ENCODE peak calls at places on chromosomes 16 and 17, in six cellular contexts. T, H, O, I, Z and N are unnamed samples.

GRCh38 chr17:49993423-49994037 is 1.5 kb downstream of the DLX3 start:
- DNase-seq in T (no peak), H (peak; percentile 71), O (no peak), I (no peak), Z (no peak), N (no peak)

GRCh38 chr17:42704495-42705494 is 22.5 kb downstream of the CNTNAP1 start:
- DNase-seq in T (no peak), H (no peak), O (peak; percentile 94), I (no peak), Z (no peak), N (no peak)

GRCh38 chr17:55689672-55690071 is 33.0 kb downstream of the TMEM100 start:
- DNase-seq in T (no peak), H (no peak), O (no peak), I (no peak), Z (no peak), N (no peak)

GRCh38 chr17:49469831-49470568 is 25.1 kb upstream of the NGFR start:
- DNase-seq in T (peak; percentile 25), H (peak; percentile 51), O (no peak), I (no peak), Z (no peak), N (no peak)

GRCh38 chr17:54280741-54281140 is 458.0 kb downstream of the KIF2B start:
- DNase-seq in T (no peak), H (no peak), O (no peak), I (no peak), Z (no peak), N (no peak)

GRCh38 chr16:50460538-50461399 is 87.4 kb upstream of the NKD1 start:
- DNase-seq in T (no peak), H (no peak), O (no peak), I (peak; percentile 66), Z (no peak), N (no peak)

GRCh38 chr16:58649707-58650106 is 20.1 kb upstream of the CNOT1 start:
- DNase-seq in T (no peak), H (no peak), O (no peak), I (no peak), Z (no peak), N (no peak)

GRCh38 chr17:78664476-78665384 is 87.5 kb upstream of the DNAH17 start:
- DNase-seq in T (no peak), H (no peak), O (no peak), I (peak; percentile 71), Z (no peak), N (no peak)

GRCh38 chr17:62750502-62751349 is 57.4 kb downstream of the MARCHF10 start:
- DNase-seq in T (no peak), H (peak; percentile 61), O (no peak), I (no peak), Z (no peak), N (no peak)

GRCh38 chr16:63568184-63568583 is 1531.9 kb upstream of the CDH8 start:
- DNase-seq in T (no peak), H (no peak), O (no peak), I (no peak), Z (no peak), N (no peak)

GRCh38 chr17:78144146-78144719 is 2.0 kb upstream of the C17orf99 start:
- DNase-seq in T (peak; percentile 37), H (peak; percentile 73), O (no peak), I (no peak), Z (no peak), N (no peak)

GRCh38 chr17:81388612-81389367 is 6.5 kb upstream of the BAHCC1 start:
- DNase-seq in T (no peak), H (peak; percentile 81), O (no peak), I (peak; percentile 53), Z (no peak), N (no peak)
- H3K4me1 ChIP-seq in T (peaks cover 90% of the 10 kb centered on the region), H (peaks cover 19% of the 10 kb centered on the region), O (no peaks in the 10 kb centered on the region), I (peaks cover 79% of the 10 kb centered on the region), Z (peaks cover 49% of the 10 kb centered on the region), N (peaks cover 26% of the 10 kb centered on the region)

GRCh38 chr16:20410153-20410723 is 904 bp downstream of the ACSM5 start:
- DNase-seq in T (no peak), H (no peak), O (no peak), I (no peak), Z (no peak), N (no peak)
- TF ChIP-seq YY1 in T (no peak), H (no peak), O (no peak), I (no peak), Z (no peak), N (no peak)

DNA sequence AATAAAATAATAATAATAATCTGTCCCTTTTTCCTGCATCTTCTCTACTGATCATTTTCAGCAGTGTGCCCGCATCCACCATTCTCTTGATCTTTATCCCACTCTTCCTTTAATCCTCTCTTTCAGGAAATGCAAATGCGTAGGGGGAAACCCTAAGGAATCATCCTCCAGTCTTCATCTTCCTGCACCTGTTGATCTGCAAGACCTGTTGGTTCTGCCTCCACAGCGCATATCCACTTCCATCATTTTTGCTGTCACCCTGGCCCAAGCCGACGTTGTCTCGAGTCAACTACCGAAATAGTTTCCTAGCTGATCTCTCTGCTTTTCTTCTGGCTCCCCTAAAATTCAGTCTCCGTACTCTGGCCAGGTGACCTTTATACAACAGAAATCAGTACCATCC is 24.5 kb downstream of the ADORA2B start:
- DNase-seq in T (no peak), H (no peak), O (no peak), I (no peak), Z (no peak), N (no peak)
- H3K36me3 ChIP-seq in T (peaks cover 9% of the 10 kb centered on the region), H (no peaks in the 10 kb centered on the region), O (no peaks in the 10 kb centered on the region), I (no peaks in the 10 kb centered on the region), Z (peaks cover 38% of the 10 kb centered on the region), N (peaks cover 2% of the 10 kb centered on the region)

GRCh38 chr17:76003915-76004314 is 3.3 kb downstream of the CDK3 start:
- DNase-seq in T (no peak), H (peak; percentile 19), O (no peak), I (no peak), Z (no peak), N (no peak)

GRCh38 chr17:76002100-76002499 is 1.4 kb downstream of the CDK3 start:
- DNase-seq in T (no peak), H (peak; percentile 25), O (no peak), I (no peak), Z (no peak), N (no peak)

GRCh38 chr17:76000016-76000754 is 470 bp upstream of the CDK3 start:
- DNase-seq in T (peak; percentile 92), H (peak; percentile 98), O (no peak), I (peak; percentile 66), Z (peak; percentile 33), N (peak; percentile 46)

GRCh38 chr17:75998327-75998795 is 2.3 kb upstream of the CDK3 start:
- DNase-seq in T (no peak), H (no peak), O (no peak), I (peak; percentile 80), Z (no peak), N (no peak)

DNA sequence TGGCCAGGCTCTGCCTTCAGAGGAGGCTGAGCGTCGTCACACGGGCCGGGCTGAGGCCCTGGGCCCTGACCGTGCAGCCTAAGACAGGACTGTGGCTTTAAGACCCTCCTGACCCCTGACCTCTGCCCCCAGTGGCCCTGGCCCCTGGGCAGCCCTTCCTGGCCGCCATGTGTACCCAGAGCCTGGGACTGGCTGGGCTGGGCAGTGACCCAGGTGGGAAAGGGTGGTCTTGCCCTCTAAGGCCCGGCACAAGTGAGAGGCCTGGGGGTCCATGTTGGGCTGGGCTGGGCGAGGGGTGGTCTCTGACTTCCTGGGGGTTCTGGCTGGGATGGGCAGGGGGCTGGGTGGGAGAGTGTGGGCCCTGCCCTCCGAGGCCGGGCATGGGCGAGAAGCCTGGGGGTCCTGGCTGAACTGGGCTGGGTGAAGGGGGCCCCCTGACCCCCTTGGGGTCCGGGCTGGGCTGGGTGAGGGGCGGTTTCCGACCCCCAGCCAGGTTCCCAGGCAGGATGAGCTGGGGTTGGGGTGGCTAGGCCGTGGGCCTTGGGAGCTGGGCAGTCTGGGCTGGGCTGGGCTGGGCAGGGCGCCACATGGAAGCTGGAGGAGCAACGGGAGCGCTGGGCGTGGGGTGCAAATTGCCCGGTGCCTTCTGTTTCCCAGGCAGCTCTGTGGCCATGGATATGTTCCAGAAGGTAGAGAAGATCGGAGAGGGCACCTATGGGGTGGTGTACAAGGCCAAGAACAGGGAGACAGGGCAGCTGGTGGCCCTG is at the start of gene CDK3:
- DNase-seq in T (no peak), H (no peak), O (no peak), I (no peak), Z (no peak), N (no peak)
- H3K4me1 ChIP-seq in T (peaks cover 19% of the 10 kb centered on the region), H (peaks cover 17% of the 10 kb centered on the region), O (peaks cover 11% of the 10 kb centered on the region), I (peaks cover 100% of the 10 kb centered on the region), Z (peaks cover 12% of the 10 kb centered on the region), N (peaks cover 21% of the 10 kb centered on the region)

DNA sequence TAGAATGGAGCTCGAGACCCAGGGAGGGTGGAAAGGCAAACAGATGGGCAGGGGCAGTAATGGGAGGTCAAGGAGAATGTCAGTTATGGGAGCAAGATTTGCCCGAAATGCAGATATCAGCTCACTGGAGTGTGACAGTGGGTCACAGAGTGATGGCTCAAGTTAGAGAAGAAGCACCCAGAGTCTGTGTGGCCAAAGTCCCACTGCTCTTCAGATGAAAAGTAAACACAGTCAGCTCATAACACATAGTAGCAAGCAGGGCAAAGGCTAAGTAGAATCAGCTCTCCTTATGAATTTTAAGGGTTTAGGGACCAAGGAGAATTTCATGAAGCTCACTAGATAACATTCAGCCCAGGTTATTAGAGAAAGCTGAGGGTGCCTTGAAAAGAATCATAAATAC is 264.9 kb upstream of the MON1B start:
- DNase-seq in T (no peak), H (no peak), O (no peak), I (no peak), Z (no peak), N (no peak)
- TF ChIP-seq YY1 in T (no peak), H (no peak), O (no peak), I (no peak), Z (no peak), N (no peak)

GRCh38 chr16:89549007-89549700 is 11.3 kb upstream of the RPL13 start:
- DNase-seq in T (no peak), H (no peak), O (no peak), I (no peak), Z (no peak), N (no peak)
- H3K36me3 ChIP-seq in T (peaks cover 87% of the 10 kb centered on the region), H (peaks cover 32% of the 10 kb centered on the region), O (peaks cover 9% of the 10 kb centered on the region), I (peaks cover 63% of the 10 kb centered on the region), Z (peaks cover 49% of the 10 kb centered on the region), N (peaks cover 98% of the 10 kb centered on the region)